ENCODE peak calls at places on chromosomes 1 and 21, in ten cellular contexts. One of them, this sample, is unnamed.

GRCh38 chr1:45623972-45624371 is at the start of gene CCDC17:
- DNase-seq in mammary epithelial cell: peak
- DNase-seq in testis: no peak
- DNase-seq in PC-3: no peak
- DNase-seq in esophagus squamous epithelium: no peak
- DNase-seq in K562: no peak
- DNase-seq in ascending aorta: no peak
- DNase-seq in A549: no peak
- DNase-seq in CD8-positive, alpha-beta T cell: no peak
- DNase-seq in adrenal gland: no peak
- DNase-seq in this sample: no peak

GRCh38 chr1:185412385-185413074 is 95.5 kb upstream of the IVNS1ABP start:
- DNase-seq in mammary epithelial cell: peak
- DNase-seq in esophagus squamous epithelium: no peak
- DNase-seq in CD8-positive, alpha-beta T cell: no peak
- DNase-seq in A549: no peak
- DNase-seq in adrenal gland: no peak
- DNase-seq in ascending aorta: no peak
- DNase-seq in PC-3: peak
- DNase-seq in K562: no peak
- DNase-seq in testis: no peak
- DNase-seq in this sample: peak

GRCh38 chr1:151035167-151035566 is 1.2 kb upstream of the BNIPL start:
- DNase-seq in esophagus squamous epithelium: no peak
- DNase-seq in adrenal gland: no peak
- DNase-seq in ascending aorta: no peak
- DNase-seq in PC-3: no peak
- DNase-seq in K562: no peak
- DNase-seq in CD8-positive, alpha-beta T cell: no peak
- DNase-seq in mammary epithelial cell: no peak
- DNase-seq in A549: no peak
- DNase-seq in testis: no peak
- DNase-seq in this sample: no peak

GRCh38 chr1:103461171-103462105 is 64.1 kb upstream of the RNPC3 start:
- DNase-seq in ascending aorta: no peak
- DNase-seq in testis: no peak
- DNase-seq in esophagus squamous epithelium: no peak
- DNase-seq in mammary epithelial cell: peak
- DNase-seq in adrenal gland: no peak
- DNase-seq in K562: peak
- DNase-seq in CD8-positive, alpha-beta T cell: no peak
- DNase-seq in PC-3: peak
- DNase-seq in A549: peak
- DNase-seq in this sample: peak

GRCh38 chr1:98709906-98710305 is 48.4 kb downstream of the SNX7 start:
- DNase-seq in testis: no peak
- DNase-seq in esophagus squamous epithelium: no peak
- DNase-seq in PC-3: no peak
- DNase-seq in CD8-positive, alpha-beta T cell: no peak
- DNase-seq in A549: no peak
- DNase-seq in mammary epithelial cell: peak
- DNase-seq in ascending aorta: no peak
- DNase-seq in K562: no peak
- DNase-seq in adrenal gland: no peak
- DNase-seq in this sample: no peak

GRCh38 chr1:9990944-9991343 is 6.1 kb upstream of the RBP7 start:
- DNase-seq in A549: no peak
- DNase-seq in testis: no peak
- DNase-seq in K562: no peak
- DNase-seq in CD8-positive, alpha-beta T cell: no peak
- DNase-seq in esophagus squamous epithelium: no peak
- DNase-seq in mammary epithelial cell: no peak
- DNase-seq in ascending aorta: no peak
- DNase-seq in PC-3: no peak
- DNase-seq in adrenal gland: peak
- DNase-seq in this sample: no peak

GRCh38 chr1:230379928-230380327 is 46.2 kb downstream of the PGBD5 start:
- DNase-seq in CD8-positive, alpha-beta T cell: no peak
- DNase-seq in mammary epithelial cell: no peak
- DNase-seq in testis: no peak
- DNase-seq in adrenal gland: no peak
- DNase-seq in ascending aorta: no peak
- DNase-seq in esophagus squamous epithelium: no peak
- DNase-seq in K562: no peak
- DNase-seq in A549: no peak
- DNase-seq in PC-3: no peak
- DNase-seq in this sample: no peak

GRCh38 chr1:2821970-2822620 is 20.6 kb upstream of the TTC34 start:
- DNase-seq in ascending aorta: no peak
- DNase-seq in PC-3: peak
- DNase-seq in testis: peak
- DNase-seq in A549: peak
- DNase-seq in esophagus squamous epithelium: no peak
- DNase-seq in CD8-positive, alpha-beta T cell: peak
- DNase-seq in mammary epithelial cell: no peak
- DNase-seq in K562: peak
- DNase-seq in adrenal gland: peak
- DNase-seq in this sample: no peak

GRCh38 chr1:51729824-51730284 is 113.0 kb downstream of the OSBPL9 start:
- DNase-seq in adrenal gland: no peak
- DNase-seq in esophagus squamous epithelium: no peak
- DNase-seq in mammary epithelial cell: peak
- DNase-seq in A549: peak
- DNase-seq in testis: peak
- DNase-seq in ascending aorta: no peak
- DNase-seq in K562: no peak
- DNase-seq in CD8-positive, alpha-beta T cell: no peak
- DNase-seq in PC-3: no peak
- DNase-seq in this sample: peak

GRCh38 chr1:5740865-5741860 is 251.1 kb downstream of the NPHP4 start:
- DNase-seq in ascending aorta: no peak
- DNase-seq in K562: no peak
- DNase-seq in esophagus squamous epithelium: no peak
- DNase-seq in mammary epithelial cell: no peak
- DNase-seq in PC-3: no peak
- DNase-seq in adrenal gland: no peak
- DNase-seq in testis: no peak
- DNase-seq in CD8-positive, alpha-beta T cell: no peak
- DNase-seq in A549: no peak
- DNase-seq in this sample: no peak

GRCh38 chr21:45891388-45892155 is 90.0 kb upstream of the COL6A1 start:
- DNase-seq in K562: no peak
- DNase-seq in testis: no peak
- DNase-seq in esophagus squamous epithelium: no peak
- DNase-seq in A549: no peak
- DNase-seq in PC-3: no peak
- DNase-seq in mammary epithelial cell: no peak
- DNase-seq in ascending aorta: no peak
- DNase-seq in adrenal gland: no peak
- DNase-seq in CD8-positive, alpha-beta T cell: no peak
- DNase-seq in this sample: no peak

GRCh38 chr1:29437946-29438345 is 201.6 kb downstream of the PTPRU start:
- DNase-seq in A549: no peak
- DNase-seq in CD8-positive, alpha-beta T cell: no peak
- DNase-seq in mammary epithelial cell: no peak
- DNase-seq in ascending aorta: no peak
- DNase-seq in adrenal gland: no peak
- DNase-seq in PC-3: no peak
- DNase-seq in K562: no peak
- DNase-seq in esophagus squamous epithelium: no peak
- DNase-seq in testis: no peak
- DNase-seq in this sample: no peak

GRCh38 chr1:29428997-29429396 is 192.7 kb downstream of the PTPRU start:
- DNase-seq in testis: no peak
- DNase-seq in CD8-positive, alpha-beta T cell: no peak
- DNase-seq in A549: no peak
- DNase-seq in adrenal gland: no peak
- DNase-seq in mammary epithelial cell: no peak
- DNase-seq in esophagus squamous epithelium: no peak
- DNase-seq in PC-3: no peak
- DNase-seq in ascending aorta: peak
- DNase-seq in K562: no peak
- DNase-seq in this sample: no peak

GRCh38 chr1:29431138-29431537 is 194.8 kb downstream of the PTPRU start:
- DNase-seq in K562: no peak
- DNase-seq in mammary epithelial cell: no peak
- DNase-seq in ascending aorta: no peak
- DNase-seq in testis: no peak
- DNase-seq in adrenal gland: no peak
- DNase-seq in PC-3: no peak
- DNase-seq in CD8-positive, alpha-beta T cell: no peak
- DNase-seq in A549: no peak
- DNase-seq in esophagus squamous epithelium: no peak
- DNase-seq in this sample: no peak

GRCh38 chr1:29436386-29436785 is 200.1 kb downstream of the PTPRU start:
- DNase-seq in K562: no peak
- DNase-seq in esophagus squamous epithelium: no peak
- DNase-seq in ascending aorta: no peak
- DNase-seq in mammary epithelial cell: no peak
- DNase-seq in testis: no peak
- DNase-seq in PC-3: no peak
- DNase-seq in A549: no peak
- DNase-seq in adrenal gland: no peak
- DNase-seq in CD8-positive, alpha-beta T cell: no peak
- DNase-seq in this sample: no peak

GRCh38 chr1:29433830-29434229 is 197.5 kb downstream of the PTPRU start:
- DNase-seq in mammary epithelial cell: no peak
- DNase-seq in PC-3: no peak
- DNase-seq in testis: no peak
- DNase-seq in ascending aorta: no peak
- DNase-seq in A549: no peak
- DNase-seq in adrenal gland: no peak
- DNase-seq in esophagus squamous epithelium: no peak
- DNase-seq in K562: no peak
- DNase-seq in CD8-positive, alpha-beta T cell: no peak
- DNase-seq in this sample: no peak
- H3K27ac ChIP-seq in mammary epithelial cell: no peak
- H3K27ac ChIP-seq in PC-3: no peak
- H3K27ac ChIP-seq in testis: no peak
- H3K27ac ChIP-seq in ascending aorta: no peak
- H3K27ac ChIP-seq in A549: no peak
- H3K27ac ChIP-seq in adrenal gland: no peak
- H3K27ac ChIP-seq in esophagus squamous epithelium: no peak
- H3K27ac ChIP-seq in K562: no peak
- H3K27ac ChIP-seq in CD8-positive, alpha-beta T cell: no peak
- H3K27ac ChIP-seq in this sample: no peak

DNA sequence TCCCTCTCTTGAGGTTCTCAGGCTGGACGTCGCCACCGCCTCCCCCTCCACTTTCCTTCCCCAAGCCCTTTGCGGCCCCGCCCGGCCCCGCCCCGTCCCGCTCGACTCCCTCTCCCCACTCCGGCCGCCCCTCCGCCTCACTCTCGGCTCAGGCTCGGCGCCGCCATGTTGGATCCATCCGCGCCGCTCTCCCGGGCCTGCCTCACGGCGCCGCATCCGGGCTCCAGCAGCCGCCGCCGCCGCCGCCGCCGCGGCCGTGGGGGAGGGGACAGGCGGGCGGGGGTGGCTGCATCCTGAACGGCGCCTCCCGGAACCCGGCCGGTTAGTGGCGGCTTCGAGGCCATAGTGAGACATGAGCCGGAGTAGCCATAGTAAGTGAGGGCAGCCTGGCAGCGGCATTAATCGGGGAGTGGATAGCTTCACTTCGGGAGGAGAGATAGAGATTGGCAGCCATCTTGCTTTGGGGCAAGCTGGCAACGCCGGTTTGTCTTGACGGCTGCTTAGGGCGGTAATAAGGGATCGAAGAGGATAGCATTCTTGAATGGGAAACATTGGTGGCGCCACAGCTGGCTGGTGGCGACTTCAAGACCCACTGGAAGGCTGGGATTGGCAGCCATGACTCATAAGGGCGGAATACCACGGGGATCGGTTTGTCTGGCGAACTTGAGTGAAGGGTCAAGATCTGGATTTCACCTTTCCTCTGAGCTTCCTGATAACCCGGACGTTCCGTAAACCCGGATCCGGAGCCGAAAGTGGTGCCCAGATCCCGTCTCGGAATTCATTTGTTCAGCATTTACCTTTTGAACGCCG is at the start of gene DEDD:
- DNase-seq in ascending aorta: peak
- DNase-seq in A549: peak
- DNase-seq in PC-3: peak
- DNase-seq in K562: peak
- DNase-seq in adrenal gland: peak
- DNase-seq in esophagus squamous epithelium: peak
- DNase-seq in CD8-positive, alpha-beta T cell: peak
- DNase-seq in mammary epithelial cell: peak
- DNase-seq in testis: peak
- DNase-seq in this sample: peak
- TF ChIP-seq CTCF in ascending aorta: no peak
- TF ChIP-seq CTCF in A549: no peak
- TF ChIP-seq CTCF in PC-3: peak
- TF ChIP-seq CTCF in K562: peak
- TF ChIP-seq CTCF in adrenal gland: no peak
- TF ChIP-seq CTCF in esophagus squamous epithelium: peak
- TF ChIP-seq CTCF in CD8-positive, alpha-beta T cell: no peak
- TF ChIP-seq CTCF in mammary epithelial cell: no peak
- TF ChIP-seq CTCF in testis: no peak
- TF ChIP-seq CTCF in this sample: no peak

DNA sequence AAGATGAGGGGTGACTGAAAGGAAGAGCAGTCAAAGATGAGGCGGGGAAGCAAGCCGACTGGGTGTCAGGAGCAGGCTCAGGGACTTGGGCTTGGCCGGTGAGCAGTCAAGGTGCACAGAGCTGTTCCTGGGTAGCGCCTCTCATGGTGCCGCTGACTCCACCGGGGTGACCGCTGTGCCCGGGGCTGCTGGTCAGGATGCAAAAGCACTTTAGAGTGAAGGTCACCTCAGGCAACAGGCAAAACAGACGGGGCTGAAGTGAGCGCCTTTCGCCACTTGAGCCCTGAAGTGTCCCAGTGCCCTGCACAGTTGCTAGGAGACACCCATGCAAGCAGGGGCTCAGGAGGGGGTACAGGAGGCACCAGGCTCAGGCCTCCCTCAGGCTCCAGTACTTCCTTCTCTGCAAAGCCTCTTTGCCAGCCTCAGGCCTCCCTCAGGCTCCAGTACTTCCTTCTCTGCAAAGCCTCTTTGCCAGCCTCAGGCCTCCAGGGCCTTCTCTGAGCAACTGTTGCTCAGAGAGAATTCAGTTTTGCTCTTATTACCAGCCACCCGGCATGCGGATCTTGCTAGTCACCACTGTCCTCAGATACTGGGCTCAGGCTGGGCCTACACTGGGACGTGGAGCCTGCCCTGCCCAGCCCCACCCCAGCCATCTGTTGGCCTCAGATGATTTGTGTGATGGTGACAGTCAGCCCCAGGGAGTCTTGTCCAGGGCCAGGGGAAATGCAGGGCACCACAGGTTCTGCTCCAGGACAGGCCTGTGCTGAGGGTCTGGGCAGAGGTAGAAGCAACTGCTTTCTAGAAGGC is 99.7 kb upstream of the IRF2BP2 start:
- DNase-seq in A549: no peak
- DNase-seq in PC-3: no peak
- DNase-seq in CD8-positive, alpha-beta T cell: no peak
- DNase-seq in esophagus squamous epithelium: no peak
- DNase-seq in ascending aorta: peak
- DNase-seq in mammary epithelial cell: no peak
- DNase-seq in K562: no peak
- DNase-seq in testis: peak
- DNase-seq in adrenal gland: no peak
- DNase-seq in this sample: no peak
- H3K27ac ChIP-seq in A549: no peak
- H3K27ac ChIP-seq in PC-3: no peak
- H3K27ac ChIP-seq in CD8-positive, alpha-beta T cell: no peak
- H3K27ac ChIP-seq in esophagus squamous epithelium: peak
- H3K27ac ChIP-seq in ascending aorta: no peak
- H3K27ac ChIP-seq in mammary epithelial cell: no peak
- H3K27ac ChIP-seq in K562: no peak
- H3K27ac ChIP-seq in testis: no peak
- H3K27ac ChIP-seq in adrenal gland: no peak
- H3K27ac ChIP-seq in this sample: peak

GRCh38 chr1:201025571-201026002 is 2.1 kb upstream of the KIF21B start:
- DNase-seq in adrenal gland: no peak
- DNase-seq in CD8-positive, alpha-beta T cell: no peak
- DNase-seq in testis: no peak
- DNase-seq in A549: peak
- DNase-seq in PC-3: peak
- DNase-seq in K562: peak
- DNase-seq in mammary epithelial cell: no peak
- DNase-seq in ascending aorta: no peak
- DNase-seq in esophagus squamous epithelium: no peak
- DNase-seq in this sample: no peak
- TF ChIP-seq CTCF in adrenal gland: no peak
- TF ChIP-seq CTCF in CD8-positive, alpha-beta T cell: no peak
- TF ChIP-seq CTCF in testis: no peak
- TF ChIP-seq CTCF in A549: peak
- TF ChIP-seq CTCF in PC-3: peak
- TF ChIP-seq CTCF in K562: peak
- TF ChIP-seq CTCF in mammary epithelial cell: no peak
- TF ChIP-seq CTCF in ascending aorta: no peak
- TF ChIP-seq CTCF in esophagus squamous epithelium: no peak
- TF ChIP-seq CTCF in this sample: no peak